ENCODE peak calls at places on chromosomes 7 and 10, in four cellular contexts. Z, U, M and K are unnamed samples.

GRCh38 chr10:80530816-80531215 is 6.9 kb upstream of the SH2D4B start:
- DNase-seq in Z (no peak), U (no peak), M (no peak), K (no peak)

GRCh38 chr10:11138634-11139033 is 121.0 kb downstream of the CELF2 start:
- DNase-seq in Z (no peak), U (no peak), M (no peak), K (no peak)

GRCh38 chr7:131497454-131497853 is 59.0 kb downstream of the PODXL start:
- DNase-seq in Z (no peak), U (no peak), M (no peak), K (peak; percentile 27)

GRCh38 chr10:11003739-11004515 is 13.7 kb upstream of the CELF2 start:
- DNase-seq in Z (no peak), U (no peak), M (no peak), K (no peak)

GRCh38 chr7:17558558-17559332 is 260.3 kb downstream of the AHR start:
- DNase-seq in Z (peak; percentile 29), U (no peak), M (no peak), K (no peak)

GRCh38 chr7:36911788-36912187 is 187.5 kb upstream of the AOAH start:
- DNase-seq in Z (no peak), U (no peak), M (no peak), K (no peak)

GRCh38 chr7:158238616-158239289 is 348.9 kb downstream of the PTPRN2 start:
- DNase-seq in Z (no peak), U (no peak), M (no peak), K (no peak)

GRCh38 chr10:16545126-16545736 is 23.6 kb upstream of the C1QL3 start:
- DNase-seq in Z (peak; percentile 46), U (peak; percentile 16), M (no peak), K (peak; percentile 62)

GRCh38 chr10:129417882-129418281 is 49.2 kb upstream of the MGMT start:
- DNase-seq in Z (peak; percentile 31), U (no peak), M (no peak), K (no peak)

GRCh38 chr7:142792129-142792528 is 21.4 kb downstream of the PRSS2 start:
- DNase-seq in Z (no peak), U (no peak), M (no peak), K (no peak)

GRCh38 chr7:142792593-142792992 is 21.8 kb downstream of the PRSS2 start:
- DNase-seq in Z (no peak), U (no peak), M (no peak), K (no peak)

GRCh38 chr7:142790565-142790964 is 19.8 kb downstream of the PRSS2 start:
- DNase-seq in Z (no peak), U (no peak), M (no peak), K (no peak)

GRCh38 chr7:142790056-142790455 is 19.3 kb downstream of the PRSS2 start:
- DNase-seq in Z (no peak), U (no peak), M (no peak), K (no peak)

DNA sequence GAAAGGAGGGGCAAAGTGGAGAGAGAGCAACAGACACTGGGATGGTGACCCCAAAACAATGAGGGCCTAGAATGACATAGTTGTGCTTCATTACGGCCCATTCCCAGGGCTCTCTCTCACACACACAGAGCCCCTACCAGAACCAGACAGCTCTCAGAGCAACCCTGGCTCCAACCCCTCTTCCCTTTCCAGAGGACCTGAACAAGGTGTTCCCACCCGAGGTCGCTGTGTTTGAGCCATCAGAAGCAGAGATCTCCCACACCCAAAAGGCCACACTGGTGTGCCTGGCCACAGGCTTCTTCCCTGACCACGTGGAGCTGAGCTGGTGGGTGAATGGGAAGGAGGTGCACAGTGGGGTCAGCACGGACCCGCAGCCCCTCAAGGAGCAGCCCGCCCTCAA is 20.7 kb downstream of the PRSS2 start:
- DNase-seq in Z (no peak), U (no peak), M (no peak), K (no peak)
- H3K4me3 ChIP-seq in Z (no peak overlapping the region), U (no peak overlapping the region), M (no peak overlapping the region), K (no peak overlapping the region)

GRCh38 chr10:110221044-110221720 is 13.8 kb downstream of the MXI1 start:
- DNase-seq in Z (no peak), U (no peak), M (no peak), K (no peak)

GRCh38 chr10:110222896-110223675 is 15.7 kb downstream of the MXI1 start:
- DNase-seq in Z (no peak), U (no peak), M (no peak), K (no peak)

GRCh38 chr10:110220383-110220782 is 13.0 kb downstream of the MXI1 start:
- DNase-seq in Z (no peak), U (no peak), M (peak; percentile 63), K (no peak)

GRCh38 chr10:110219884-110220283 is 12.5 kb downstream of the MXI1 start:
- DNase-seq in Z (no peak), U (no peak), M (no peak), K (no peak)

GRCh38 chr10:110221721-110222261 is 14.4 kb downstream of the MXI1 start:
- DNase-seq in Z (peak; percentile 91), U (peak; percentile 95), M (peak; percentile 82), K (peak; percentile 94)
- TF ChIP-seq CTCF in Z (peak; percentile 37), U (peak; percentile 47), M (no peak), K (peak; percentile 41)

GRCh38 chr7:113606325-113606724 is 312.5 kb downstream of the PPP1R3A start:
- DNase-seq in Z (no peak), U (no peak), M (no peak), K (peak; percentile 17)

GRCh38 chr7:113608786-113609185 is 310.0 kb downstream of the PPP1R3A start:
- DNase-seq in Z (no peak), U (no peak), M (no peak), K (peak; percentile 1)

DNA sequence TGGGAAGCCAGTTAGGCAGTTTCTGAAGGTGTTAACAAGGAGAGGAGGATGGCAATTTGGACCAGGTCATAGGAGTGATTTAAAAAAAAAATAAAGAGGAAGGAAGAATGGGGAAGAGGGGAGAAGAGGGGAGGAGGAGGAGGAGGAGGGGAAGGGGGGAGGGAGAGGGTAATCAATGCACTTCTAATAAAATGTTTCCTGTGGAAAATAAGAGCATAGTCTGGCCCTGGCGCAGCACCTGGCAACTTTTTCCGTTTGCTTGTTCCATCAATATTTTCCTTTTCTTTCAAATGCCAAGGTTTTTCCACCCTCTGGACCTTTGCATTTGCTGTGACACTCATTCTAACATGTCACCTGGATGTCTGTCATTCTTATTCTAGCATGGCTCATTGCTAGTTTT is 308.2 kb downstream of the PPP1R3A start:
- DNase-seq in Z (no peak), U (no peak), M (no peak), K (no peak)
- H3K4me3 ChIP-seq in Z (no peak overlapping the region), U (no peak overlapping the region), M (no peak overlapping the region), K (no peak overlapping the region)

GRCh38 chr10:83166344-83166743 is 973.0 kb upstream of the GHITM start:
- DNase-seq in Z (no peak), U (no peak), M (no peak), K (no peak)
- TF ChIP-seq CTCF in Z (no peak), U (peak; percentile 20), M (no peak), K (no peak)

GRCh38 chr7:35253680-35254495 is at the start of gene TBX20:
- DNase-seq in Z (peak; percentile 16), U (peak; percentile 22), M (peak; percentile 74), K (peak; percentile 87)
- H3K4me3 ChIP-seq in Z (peak within 1 kb of the TSS; percentile 53), U (peak within 1 kb of the TSS; percentile 21), M (peak within 1 kb of the TSS; percentile 15), K (peak within 1 kb of the TSS; percentile 91)

DNA sequence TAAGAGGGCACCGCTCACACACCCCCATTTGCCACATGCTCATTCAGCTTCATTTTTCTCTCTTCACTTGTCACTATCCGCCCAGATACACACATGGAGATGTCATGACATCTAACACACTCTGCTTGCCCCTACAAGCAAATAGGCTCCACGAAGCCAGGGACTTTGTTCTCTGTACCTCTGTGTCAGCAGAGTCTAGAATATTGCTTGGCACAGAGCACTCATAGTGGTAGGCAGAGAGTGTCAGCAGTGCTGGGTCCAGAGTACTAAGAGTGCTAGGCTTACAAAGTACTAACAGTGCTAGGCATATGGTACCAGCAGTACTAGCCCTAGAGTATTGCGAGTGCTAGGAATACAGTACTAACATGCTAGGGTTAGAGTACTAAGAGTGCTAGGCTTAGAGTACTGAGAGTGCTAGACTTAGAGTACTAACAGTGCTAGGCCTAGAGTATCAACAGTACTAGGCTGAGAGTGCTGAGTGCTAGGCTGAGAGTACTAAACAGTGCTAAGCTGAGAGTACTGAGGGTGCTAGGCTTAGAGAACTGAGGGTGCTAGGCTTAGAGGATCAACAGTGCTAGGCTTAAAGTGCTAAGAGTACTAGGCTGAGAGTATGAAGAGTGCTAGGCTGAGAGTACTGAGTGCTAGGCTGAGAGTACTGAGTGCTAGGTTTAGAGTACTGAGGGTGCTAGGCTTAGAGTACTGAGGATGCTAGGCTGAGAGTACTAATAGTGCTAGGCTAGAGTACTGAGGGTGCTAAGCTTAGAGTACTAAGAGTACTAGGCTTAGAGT is 166.1 kb downstream of the PRKAG2 start:
- DNase-seq in Z (no peak), U (no peak), M (no peak), K (no peak)
- TF ChIP-seq CTCF in Z (no peak), U (no peak), M (no peak), K (no peak)

DNA sequence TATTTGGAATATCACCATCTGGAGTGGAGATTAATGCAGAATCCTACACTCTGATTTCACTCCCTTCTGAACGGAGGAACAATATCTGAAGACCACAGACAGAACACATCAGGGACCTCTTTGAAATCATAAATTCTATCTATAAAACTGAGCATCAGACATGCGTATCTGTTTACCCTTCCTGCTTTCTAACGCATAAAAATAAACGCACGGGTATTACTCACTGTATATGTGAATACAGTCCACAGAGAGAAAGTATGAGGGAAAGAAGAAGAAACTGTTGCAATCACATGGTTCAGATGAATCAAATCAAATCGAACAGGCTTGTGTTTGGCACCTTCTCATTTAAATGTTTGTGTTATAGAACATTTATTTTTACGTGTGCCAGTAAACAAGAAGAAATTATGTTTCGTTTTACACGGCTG is 322.1 kb downstream of the FRMD4A start:
- DNase-seq in Z (peak; percentile 37), U (no peak), M (no peak), K (no peak)
- H3K4me3 ChIP-seq in Z (peak overlapping the region; percentile 57), U (peak overlapping the region; percentile 47), M (no peak overlapping the region), K (peak overlapping the region; percentile 61)

DNA sequence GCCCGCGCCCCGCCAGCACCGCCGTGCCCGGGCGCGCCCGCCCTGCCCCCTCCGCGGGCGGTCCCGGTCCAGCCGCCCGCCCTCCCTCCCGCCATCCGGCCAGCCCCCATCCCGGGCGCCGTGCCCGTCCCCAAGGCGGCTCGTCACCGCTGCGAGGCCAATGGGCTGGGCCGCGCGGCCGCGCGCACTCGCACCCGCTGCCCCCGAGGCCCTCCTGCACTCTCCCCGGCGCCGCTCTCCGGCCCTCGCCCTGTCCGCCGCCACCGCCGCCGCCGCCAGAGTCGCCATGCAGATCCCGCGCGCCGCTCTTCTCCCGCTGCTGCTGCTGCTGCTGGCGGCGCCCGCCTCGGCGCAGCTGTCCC is at the start of gene HTRA1:
- DNase-seq in Z (peak; percentile 73), U (peak; percentile 59), M (peak; percentile 89), K (peak; percentile 70)
- TF ChIP-seq CTCF in Z (no peak), U (no peak), M (no peak), K (no peak)

GRCh38 chr10:52703898-52704297 is 68.7 kb downstream of the MBL2 start:
- DNase-seq in Z (no peak), U (no peak), M (no peak), K (no peak)
- H3K4me3 ChIP-seq in Z (no peak overlapping the region), U (no peak overlapping the region), M (no peak overlapping the region), K (no peak overlapping the region)